ENCODE peak calls at places on chromosome 9, in eight cellular contexts. W is CD8-positive, alpha-beta memory T cell; M is endodermal cell; J is left lung; C is heart left ventricle; S is lung; N is cardiac muscle cell; B is heart right ventricle. Z is an unnamed sample.

GRCh38 chr9:35828716-35829083 is at the start of gene FAM221B:
- DNase-seq in W (no peak), M (peak; percentile 84), J (peak; percentile 82), C (peak; percentile 40), S (no peak), N (peak; percentile 46), B (no peak), Z (no peak)

GRCh38 chr9:6433405-6433804 is 20.4 kb downstream of the UHRF2 start:
- DNase-seq in W (no peak), M (no peak), J (no peak), C (no peak), S (no peak), N (no peak), B (no peak), Z (no peak)

GRCh38 chr9:109213300-109214121 is 46.5 kb upstream of the FRRS1L start:
- DNase-seq in W (no peak), M (no peak), J (no peak), C (no peak), S (no peak), N (no peak), B (no peak), Z (no peak)

GRCh38 chr9:116421006-116421538 is 266.0 kb upstream of the TRIM32 start:
- DNase-seq in W (no peak), M (no peak), J (no peak), C (no peak), S (no peak), N (no peak), B (no peak), Z (no peak)

GRCh38 chr9:128947423-128948310 is at the start of the genes DOLK and NUP188:
- DNase-seq in W (peak; percentile 98), M (peak; percentile 99), J (peak; percentile 100), C (peak; percentile 98), S (peak; percentile 98), N (peak; percentile 97), B (peak; percentile 97), Z (peak; percentile 94)

GRCh38 chr9:131100445-131100844 is 4.1 kb downstream of the AIF1L start:
- DNase-seq in W (no peak), M (no peak), J (no peak), C (no peak), S (no peak), N (peak; percentile 78), B (no peak), Z (no peak)

GRCh38 chr9:79857188-79857587 is 285.4 kb downstream of the TLE4 start:
- DNase-seq in W (no peak), M (no peak), J (no peak), C (no peak), S (no peak), N (no peak), B (no peak), Z (no peak)

GRCh38 chr9:23825143-23825531 is 903 bp downstream of the ELAVL2 start:
- DNase-seq in W (no peak), M (peak; percentile 75), J (peak; percentile 13), C (no peak), S (no peak), N (no peak), B (no peak), Z (no peak)

GRCh38 chr9:5621327-5621726 is 7.6 kb upstream of the RIC1 start:
- DNase-seq in W (no peak), M (no peak), J (no peak), C (no peak), S (no peak), N (no peak), B (no peak), Z (no peak)

GRCh38 chr9:114434878-114435311 is 47.1 kb upstream of the AKNA start:
- DNase-seq in W (no peak), M (peak; percentile 79), J (no peak), C (no peak), S (no peak), N (peak; percentile 50), B (no peak), Z (peak; percentile 41)

GRCh38 chr9:77712533-77713130 is 64.5 kb upstream of the GNA14 start:
- DNase-seq in W (no peak), M (no peak), J (no peak), C (no peak), S (no peak), N (no peak), B (no peak), Z (no peak)

GRCh38 chr9:19937121-19937520 is 148.3 kb upstream of the SLC24A2 start:
- DNase-seq in W (no peak), M (no peak), J (no peak), C (no peak), S (no peak), N (no peak), B (no peak), Z (no peak)

GRCh38 chr9:109317311-109317978 is 3.4 kb downstream of the EPB41L4B start:
- DNase-seq in W (no peak), M (no peak), J (no peak), C (no peak), S (no peak), N (no peak), B (no peak), Z (no peak)

GRCh38 chr9:5360341-5360740 is 20.7 kb upstream of the RLN1 start:
- DNase-seq in W (no peak), M (no peak), J (no peak), C (no peak), S (no peak), N (no peak), B (no peak), Z (no peak)

GRCh38 chr9:88258012-88258411 is 119.7 kb upstream of the SPATA31C2 start:
- DNase-seq in W (no peak), M (no peak), J (no peak), C (peak; percentile 42), S (no peak), N (peak; percentile 17), B (peak; percentile 59), Z (no peak)

GRCh38 chr9:4382722-4383317 is 83.0 kb upstream of the GLIS3 start:
- DNase-seq in W (peak; percentile 35), M (peak; percentile 52), J (no peak), C (no peak), S (no peak), N (peak; percentile 34), B (no peak), Z (no peak)

GRCh38 chr9:69049094-69049493 is 13.5 kb downstream of the FXN start:
- DNase-seq in W (no peak), M (no peak), J (no peak), C (no peak), S (no peak), N (no peak), B (no peak), Z (no peak)

GRCh38 chr9:107648153-107648716 is 158.7 kb upstream of the KLF4 start:
- DNase-seq in W (no peak), M (no peak), J (no peak), C (no peak), S (no peak), N (no peak), B (no peak), Z (no peak)

GRCh38 chr9:78997296-78997695 is 574.5 kb upstream of the TLE4 start:
- DNase-seq in W (no peak), M (no peak), J (no peak), C (no peak), S (no peak), N (no peak), B (no peak), Z (no peak)

GRCh38 chr9:133144887-133145466 is 18.7 kb downstream of the GBGT1 start:
- DNase-seq in W (no peak), M (no peak), J (no peak), C (no peak), S (no peak), N (no peak), B (no peak), Z (no peak)

GRCh38 chr9:70054546-70054945 is 10.9 kb downstream of the MAMDC2 start:
- DNase-seq in W (no peak), M (no peak), J (no peak), C (no peak), S (no peak), N (no peak), B (no peak), Z (no peak)
- H3K4me1 ChIP-seq in W (no peaks in the 10 kb centered on the region), M (peaks cover 3% of the 10 kb centered on the region), J (peaks cover 3% of the 10 kb centered on the region), C (peaks cover 12% of the 10 kb centered on the region), S (peaks cover 7% of the 10 kb centered on the region), N (no peaks in the 10 kb centered on the region), B (no peaks in the 10 kb centered on the region), Z (no peaks in the 10 kb centered on the region)

DNA sequence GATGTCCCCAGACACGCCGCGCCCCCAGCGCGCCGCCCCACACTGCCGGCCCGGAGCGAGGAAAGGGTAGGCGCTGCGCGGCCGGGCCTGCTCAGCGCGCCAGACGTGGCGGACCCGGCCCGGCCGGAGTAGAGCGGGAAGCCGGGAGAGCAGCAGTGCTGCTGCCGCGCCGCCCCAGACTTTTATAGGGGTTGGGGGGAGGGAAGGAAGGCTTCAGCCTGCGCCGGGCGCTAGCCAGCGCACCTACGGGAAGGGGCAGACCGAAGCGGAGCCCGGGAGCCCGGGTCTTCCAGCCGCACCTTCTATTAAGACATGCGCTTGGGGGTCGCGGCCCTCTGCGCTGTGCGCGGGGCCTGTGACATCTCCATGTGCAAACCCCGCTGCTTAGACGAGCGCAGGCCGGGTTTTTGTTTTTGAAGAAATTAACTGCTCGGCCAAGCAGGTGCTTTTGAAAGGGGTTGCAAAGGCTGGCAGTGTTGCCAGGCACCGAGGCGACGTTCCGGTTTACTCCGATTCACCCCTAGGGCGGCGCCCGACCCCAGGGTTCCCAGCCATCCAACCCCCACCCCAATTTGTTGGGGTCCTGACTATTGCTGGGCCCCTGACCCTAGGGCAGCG is 361 bp upstream of the PAX5 start:
- DNase-seq in W (no peak), M (peak; percentile 83), J (no peak), C (no peak), S (no peak), N (peak; percentile 56), B (no peak), Z (peak; percentile 43)
- H3K27me3 ChIP-seq in W (peaks cover 86% of the 10 kb centered on the region), M (peaks cover 100% of the 10 kb centered on the region), J (peaks cover 97% of the 10 kb centered on the region), C (peaks cover 100% of the 10 kb centered on the region), S (peaks cover 8% of the 10 kb centered on the region), N (peaks cover 100% of the 10 kb centered on the region), B (peaks cover 100% of the 10 kb centered on the region), Z (peaks cover 2% of the 10 kb centered on the region)

GRCh38 chr9:101481296-101481695 is 45.7 kb upstream of the ALDOB start:
- DNase-seq in W (no peak), M (no peak), J (no peak), C (no peak), S (no peak), N (no peak), B (no peak), Z (no peak)

GRCh38 chr9:101484046-101484445 is 48.5 kb upstream of the ALDOB start:
- DNase-seq in W (no peak), M (no peak), J (no peak), C (no peak), S (no peak), N (no peak), B (no peak), Z (no peak)

GRCh38 chr9:101487443-101487855 is 46.2 kb upstream of the RNF20 start:
- DNase-seq in W (no peak), M (no peak), J (no peak), C (no peak), S (no peak), N (no peak), B (no peak), Z (no peak)

GRCh38 chr9:101486693-101487442 is 46.8 kb upstream of the RNF20 start:
- DNase-seq in W (no peak), M (peak; percentile 93), J (peak; percentile 81), C (peak; percentile 56), S (peak; percentile 34), N (peak; percentile 64), B (peak; percentile 36), Z (peak; percentile 56)

GRCh38 chr9:101485873-101486692 is 47.6 kb upstream of the RNF20 start:
- DNase-seq in W (no peak), M (peak; percentile 80), J (peak; percentile 80), C (peak; percentile 39), S (no peak), N (peak; percentile 63), B (peak; percentile 26), Z (peak; percentile 20)
- H3K4me3 ChIP-seq in W (no peak overlapping the region), M (peak overlapping the region; percentile 86), J (peak overlapping the region; percentile 45), C (peak overlapping the region; percentile 77), S (peak overlapping the region; percentile 47), N (peak overlapping the region; percentile 56), B (peak overlapping the region; percentile 67), Z (peak overlapping the region; percentile 36)

GRCh38 chr9:134723491-134723890 is 81.9 kb downstream of the COL5A1 start:
- DNase-seq in W (no peak), M (no peak), J (peak; percentile 50), C (no peak), S (no peak), N (no peak), B (no peak), Z (no peak)
- H3K4me1 ChIP-seq in W (no peaks in the 10 kb centered on the region), M (no peaks in the 10 kb centered on the region), J (no peaks in the 10 kb centered on the region), C (no peaks in the 10 kb centered on the region), S (no peaks in the 10 kb centered on the region), N (no peaks in the 10 kb centered on the region), B (no peaks in the 10 kb centered on the region), Z (peaks cover 6% of the 10 kb centered on the region)